ENCODE peak calls at places on chromosomes 1 and 21, in six cellular contexts. One of them, this sample, is unnamed.

GRCh38 chr1:72284084-72284397 is 1.7 kb upstream of the NEGR1 start:
- DNase-seq in K562: no peak
- DNase-seq in GM23338: peak
- DNase-seq in HCT116: no peak
- DNase-seq in HepG2: no peak
- DNase-seq in H1: no peak
- DNase-seq in this sample: no peak

GRCh38 chr1:167601442-167602380 is 28.3 kb upstream of the RCSD1 start:
- DNase-seq in K562: peak
- DNase-seq in GM23338: no peak
- DNase-seq in HCT116: no peak
- DNase-seq in HepG2: no peak
- DNase-seq in H1: no peak
- DNase-seq in this sample: no peak

GRCh38 chr1:23638786-23639241 is 52.8 kb upstream of the RPL11 start:
- DNase-seq in K562: no peak
- DNase-seq in GM23338: no peak
- DNase-seq in HCT116: no peak
- DNase-seq in HepG2: no peak
- DNase-seq in H1: no peak
- DNase-seq in this sample: no peak

GRCh38 chr1:3750716-3751115 is 1.5 kb upstream of the CCDC27 start:
- DNase-seq in K562: peak
- DNase-seq in GM23338: no peak
- DNase-seq in HCT116: no peak
- DNase-seq in HepG2: no peak
- DNase-seq in H1: no peak
- DNase-seq in this sample: no peak

GRCh38 chr1:55129194-55129728 is 85.9 kb downstream of the USP24 start:
- DNase-seq in K562: no peak
- DNase-seq in GM23338: no peak
- DNase-seq in HCT116: no peak
- DNase-seq in HepG2: no peak
- DNase-seq in H1: no peak
- DNase-seq in this sample: peak

GRCh38 chr21:46004168-46004861 is 22.7 kb downstream of the COL6A1 start:
- DNase-seq in K562: no peak
- DNase-seq in GM23338: no peak
- DNase-seq in HCT116: no peak
- DNase-seq in HepG2: no peak
- DNase-seq in H1: no peak
- DNase-seq in this sample: no peak

GRCh38 chr1:100597069-100597741 is 59.3 kb downstream of the GPR88 start:
- DNase-seq in K562: no peak
- DNase-seq in GM23338: no peak
- DNase-seq in HCT116: no peak
- DNase-seq in HepG2: no peak
- DNase-seq in H1: no peak
- DNase-seq in this sample: peak

GRCh38 chr1:156214024-156214748 is 1.4 kb downstream of the PMF1 start:
- DNase-seq in K562: peak
- DNase-seq in GM23338: no peak
- DNase-seq in HCT116: peak
- DNase-seq in HepG2: peak
- DNase-seq in H1: no peak
- DNase-seq in this sample: no peak

GRCh38 chr1:206590025-206590834 is 22.0 kb downstream of the EIF2D start:
- DNase-seq in K562: peak
- DNase-seq in GM23338: peak
- DNase-seq in HCT116: peak
- DNase-seq in HepG2: no peak
- DNase-seq in H1: no peak
- DNase-seq in this sample: no peak

GRCh38 chr1:45325816-45326506 is 734 bp upstream of the HPDL start:
- DNase-seq in K562: no peak
- DNase-seq in GM23338: no peak
- DNase-seq in HCT116: no peak
- DNase-seq in HepG2: no peak
- DNase-seq in H1: no peak
- DNase-seq in this sample: no peak

GRCh38 chr1:78019031-78019430 is 14.3 kb downstream of the DNAJB4 start:
- DNase-seq in K562: no peak
- DNase-seq in GM23338: no peak
- DNase-seq in HCT116: no peak
- DNase-seq in HepG2: no peak
- DNase-seq in H1: no peak
- DNase-seq in this sample: no peak

GRCh38 chr1:239678181-239678580 is 291.8 kb downstream of the CHRM3 start:
- DNase-seq in K562: no peak
- DNase-seq in GM23338: no peak
- DNase-seq in HCT116: no peak
- DNase-seq in HepG2: no peak
- DNase-seq in H1: no peak
- DNase-seq in this sample: no peak

GRCh38 chr21:18147678-18148077 is 97.0 kb upstream of the CHODL start:
- DNase-seq in K562: no peak
- DNase-seq in GM23338: no peak
- DNase-seq in HCT116: no peak
- DNase-seq in HepG2: no peak
- DNase-seq in H1: no peak
- DNase-seq in this sample: no peak

GRCh38 chr1:203033917-203034316 is 7.6 kb downstream of the PPFIA4 start:
- DNase-seq in K562: no peak
- DNase-seq in GM23338: no peak
- DNase-seq in HCT116: no peak
- DNase-seq in HepG2: no peak
- DNase-seq in H1: no peak
- DNase-seq in this sample: no peak

GRCh38 chr1:204072951-204073836 is at the start of gene SOX13:
- DNase-seq in K562: peak
- DNase-seq in GM23338: peak
- DNase-seq in HCT116: peak
- DNase-seq in HepG2: peak
- DNase-seq in H1: peak
- DNase-seq in this sample: peak

GRCh38 chr1:47596328-47596727 is 158.5 kb downstream of the FOXD2 start:
- DNase-seq in K562: no peak
- DNase-seq in GM23338: no peak
- DNase-seq in HCT116: no peak
- DNase-seq in HepG2: no peak
- DNase-seq in H1: no peak
- DNase-seq in this sample: no peak

GRCh38 chr1:37474697-37475379 is 458 bp downstream of the ZC3H12A start:
- DNase-seq in K562: peak
- DNase-seq in GM23338: peak
- DNase-seq in HCT116: no peak
- DNase-seq in HepG2: no peak
- DNase-seq in H1: no peak
- DNase-seq in this sample: no peak

GRCh38 chr1:4425892-4426291 is 228.5 kb upstream of the AJAP1 start:
- DNase-seq in K562: peak
- DNase-seq in GM23338: no peak
- DNase-seq in HCT116: no peak
- DNase-seq in HepG2: no peak
- DNase-seq in H1: no peak
- DNase-seq in this sample: no peak

GRCh38 chr1:98001764-98002163 is 80.9 kb upstream of the DPYD start:
- DNase-seq in K562: no peak
- DNase-seq in GM23338: peak
- DNase-seq in HCT116: no peak
- DNase-seq in HepG2: no peak
- DNase-seq in H1: no peak
- DNase-seq in this sample: no peak

GRCh38 chr1:76048194-76048593 is 26.4 kb upstream of the ST6GALNAC3 start:
- DNase-seq in K562: no peak
- DNase-seq in GM23338: no peak
- DNase-seq in HCT116: no peak
- DNase-seq in HepG2: no peak
- DNase-seq in H1: no peak
- DNase-seq in this sample: no peak

GRCh38 chr1:76054357-76054756 is 20.2 kb upstream of the ST6GALNAC3 start:
- DNase-seq in K562: no peak
- DNase-seq in GM23338: no peak
- DNase-seq in HCT116: no peak
- DNase-seq in HepG2: no peak
- DNase-seq in H1: no peak
- DNase-seq in this sample: no peak

GRCh38 chr1:76055987-76056386 is 18.6 kb upstream of the ST6GALNAC3 start:
- DNase-seq in K562: no peak
- DNase-seq in GM23338: peak
- DNase-seq in HCT116: no peak
- DNase-seq in HepG2: no peak
- DNase-seq in H1: no peak
- DNase-seq in this sample: no peak

GRCh38 chr1:76053021-76053420 is 21.5 kb upstream of the ST6GALNAC3 start:
- DNase-seq in K562: no peak
- DNase-seq in GM23338: peak
- DNase-seq in HCT116: no peak
- DNase-seq in HepG2: no peak
- DNase-seq in H1: no peak
- DNase-seq in this sample: no peak
- TF ChIP-seq POLR2AphosphoS5 in K562: no peak
- TF ChIP-seq POLR2AphosphoS5 in GM23338: no peak
- TF ChIP-seq POLR2AphosphoS5 in HCT116: no peak
- TF ChIP-seq POLR2AphosphoS5 in HepG2: no peak
- TF ChIP-seq POLR2AphosphoS5 in H1: no peak
- TF ChIP-seq POLR2AphosphoS5 in this sample: no peak

DNA sequence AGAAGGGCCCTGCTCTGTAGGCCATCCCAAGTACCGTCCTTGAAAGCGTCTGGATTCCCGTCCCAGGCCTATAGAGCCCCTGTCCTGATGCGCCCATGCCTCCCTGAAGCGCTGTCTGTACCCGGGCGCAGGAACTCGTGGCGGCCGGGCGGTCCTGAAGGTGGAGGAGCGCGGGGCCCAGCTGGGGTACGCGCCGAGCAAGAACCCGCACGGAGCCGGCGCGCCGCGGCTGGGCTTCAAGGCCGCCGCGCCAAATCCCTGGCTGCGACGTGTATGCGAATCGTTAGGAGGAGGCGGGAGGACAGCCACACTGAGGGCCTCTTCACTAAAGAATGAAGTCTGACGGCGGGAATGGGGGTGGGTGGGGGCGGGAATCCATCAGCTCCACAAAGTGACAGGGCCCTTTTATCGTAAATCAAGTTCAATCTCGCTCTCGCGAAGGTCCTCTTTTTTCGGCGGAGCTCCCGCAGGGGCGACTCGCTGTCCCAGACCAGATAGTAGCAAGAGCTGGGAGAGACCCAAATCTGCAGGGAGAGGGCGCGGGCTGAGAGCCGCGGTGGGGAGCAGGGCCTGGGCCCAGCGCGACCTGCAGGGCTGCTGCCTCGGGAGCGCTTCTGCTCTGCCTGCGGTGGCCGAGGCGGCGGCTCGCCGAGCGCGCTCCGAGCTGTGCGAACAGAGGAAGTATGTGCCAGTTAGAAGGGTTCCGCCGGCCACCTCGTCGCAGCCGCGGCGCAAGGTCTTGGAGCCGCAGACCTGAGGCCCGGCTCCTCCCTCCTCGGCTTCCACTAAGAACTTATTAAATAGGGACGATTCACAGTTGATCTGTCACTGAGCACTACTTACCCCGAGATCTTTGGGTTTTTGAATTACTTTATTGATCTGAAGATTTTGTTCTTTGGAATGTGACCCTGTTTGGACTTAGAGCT is 10.4 kb downstream of the BARHL2 start:
- DNase-seq in K562: peak
- DNase-seq in GM23338: peak
- DNase-seq in HCT116: no peak
- DNase-seq in HepG2: peak
- DNase-seq in H1: no peak
- DNase-seq in this sample: no peak
- TF ChIP-seq EZH2 in K562: no peak
- TF ChIP-seq EZH2 in GM23338: peak
- TF ChIP-seq EZH2 in HCT116: no peak
- TF ChIP-seq EZH2 in HepG2: peak
- TF ChIP-seq EZH2 in H1: peak
- TF ChIP-seq EZH2 in this sample: peak

GRCh38 chr1:21384620-21385019 is 55.3 kb upstream of the NBPF3 start:
- DNase-seq in K562: peak
- DNase-seq in GM23338: no peak
- DNase-seq in HCT116: no peak
- DNase-seq in HepG2: no peak
- DNase-seq in H1: no peak
- DNase-seq in this sample: no peak
- H2AFZ ChIP-seq in K562: peak
- H2AFZ ChIP-seq in GM23338: peak
- H2AFZ ChIP-seq in HCT116: no peak
- H2AFZ ChIP-seq in HepG2: no peak
- H2AFZ ChIP-seq in H1: peak
- H2AFZ ChIP-seq in this sample: no peak

GRCh38 chr1:200891774-200892157 is 2.9 kb upstream of the INAVA start:
- DNase-seq in K562: no peak
- DNase-seq in GM23338: peak
- DNase-seq in HCT116: no peak
- DNase-seq in HepG2: peak
- DNase-seq in H1: no peak
- DNase-seq in this sample: no peak
- TF ChIP-seq POLR2AphosphoS5 in K562: no peak
- TF ChIP-seq POLR2AphosphoS5 in GM23338: peak
- TF ChIP-seq POLR2AphosphoS5 in HCT116: no peak
- TF ChIP-seq POLR2AphosphoS5 in HepG2: peak
- TF ChIP-seq POLR2AphosphoS5 in H1: peak
- TF ChIP-seq POLR2AphosphoS5 in this sample: no peak

GRCh38 chr21:36129219-36129618 is 5.7 kb upstream of the CBR3 start:
- DNase-seq in K562: no peak
- DNase-seq in GM23338: no peak
- DNase-seq in HCT116: no peak
- DNase-seq in HepG2: no peak
- DNase-seq in H1: no peak
- DNase-seq in this sample: no peak

GRCh38 chr21:36135391-36136094 is 664 bp downstream of the CBR3 start:
- DNase-seq in K562: no peak
- DNase-seq in GM23338: peak
- DNase-seq in HCT116: no peak
- DNase-seq in HepG2: no peak
- DNase-seq in H1: no peak
- DNase-seq in this sample: peak

GRCh38 chr21:36132691-36133090 is 2.2 kb upstream of the CBR3 start:
- DNase-seq in K562: no peak
- DNase-seq in GM23338: no peak
- DNase-seq in HCT116: no peak
- DNase-seq in HepG2: no peak
- DNase-seq in H1: no peak
- DNase-seq in this sample: no peak

DNA sequence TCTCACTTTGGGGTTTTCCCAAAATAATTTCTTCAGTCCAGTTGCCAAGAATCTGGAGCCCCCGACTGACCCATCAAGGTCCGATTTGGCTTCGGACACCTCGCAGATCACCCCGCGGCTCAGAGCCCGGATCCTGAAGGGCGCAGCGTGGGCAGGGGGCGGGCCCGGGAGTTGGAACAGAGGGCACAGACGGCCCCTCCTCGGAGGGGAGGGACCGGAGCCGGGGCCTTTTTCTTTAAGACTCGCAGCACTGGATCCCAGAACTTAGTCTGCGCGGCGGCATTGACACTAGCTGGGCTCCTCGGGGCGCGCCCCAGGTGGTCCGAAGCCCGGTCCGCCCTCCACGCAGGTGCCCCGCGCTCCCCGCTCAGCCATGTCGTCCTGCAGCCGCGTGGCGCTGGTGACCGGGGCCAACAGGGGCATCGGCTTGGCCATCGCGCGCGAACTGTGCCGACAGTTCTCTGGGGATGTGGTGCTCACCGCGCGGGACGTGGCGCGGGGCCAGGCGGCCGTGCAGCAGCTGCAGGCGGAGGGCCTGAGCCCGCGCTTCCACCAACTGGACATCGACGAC is at the start of gene CBR3:
- DNase-seq in K562: no peak
- DNase-seq in GM23338: peak
- DNase-seq in HCT116: no peak
- DNase-seq in HepG2: no peak
- DNase-seq in H1: no peak
- DNase-seq in this sample: peak
- TF ChIP-seq EZH2 in K562: no peak
- TF ChIP-seq EZH2 in GM23338: peak
- TF ChIP-seq EZH2 in HCT116: no peak
- TF ChIP-seq EZH2 in HepG2: no peak
- TF ChIP-seq EZH2 in H1: peak
- TF ChIP-seq EZH2 in this sample: no peak